ENCODE peak calls at places on chromosomes 11 and 22, in four cellular contexts. D is T follicular helper cell, E is T47D, M is Calu3. Q is an unnamed sample.

GRCh38 chr11:80995523-80995922 is 1554.7 kb upstream of the TENM4 start:
- DNase-seq in D (no peak), M (no peak), E (no peak), Q (no peak)

GRCh38 chr11:20020716-20021115 is 139.6 kb downstream of the DBX1 start:
- DNase-seq in E (no peak), D (no peak), M (no peak), Q (no peak)

GRCh38 chr11:43558556-43559127 is 121.9 kb upstream of the HSD17B12 start:
- DNase-seq in M (no peak), D (no peak), E (no peak), Q (no peak)

GRCh38 chr22:27971926-27972325 is 52.9 kb upstream of the PITPNB start:
- DNase-seq in E (no peak), M (no peak), D (no peak), Q (no peak)

GRCh38 chr11:2902784-2903671 is 17.5 kb upstream of the CDKN1C start:
- DNase-seq in M (peak; percentile 61), D (no peak), E (no peak), Q (no peak)

GRCh38 chr11:74684661-74685060 is 46.6 kb downstream of the CHRDL2 start:
- DNase-seq in M (no peak), E (no peak), D (no peak), Q (no peak)

GRCh38 chr11:123377355-123377754 is 52.7 kb upstream of the GRAMD1B start:
- DNase-seq in E (no peak), M (no peak), D (no peak), Q (no peak)

GRCh38 chr11:62705401-62705800 is 1.8 kb downstream of the BSCL2 start:
- DNase-seq in M (peak; percentile 29), D (no peak), E (peak; percentile 61), Q (no peak)

GRCh38 chr22:37197451-37198289 is 9.6 kb upstream of the C1QTNF6 start:
- DNase-seq in E (peak; percentile 56), D (no peak), M (peak; percentile 86), Q (no peak)

GRCh38 chr11:65415499-65416340 is 6.9 kb upstream of the NEAT1 start:
- DNase-seq in E (no peak), D (no peak), M (no peak), Q (no peak)

GRCh38 chr22:29801796-29802195 is 34.6 kb downstream of the UQCR10 start:
- DNase-seq in E (no peak), D (no peak), M (no peak), Q (no peak)

GRCh38 chr11:10604340-10604748 is 35.9 kb upstream of the LYVE1 start:
- DNase-seq in M (no peak), E (no peak), D (no peak), Q (no peak)

GRCh38 chr11:109062445-109062844 is 359.5 kb upstream of the C11orf87 start:
- DNase-seq in M (no peak), E (no peak), D (no peak), Q (no peak)

Q was measured in amniotic stem cell.